ENCODE peak calls at places on chromosomes 16 and 17, in seven cellular contexts. V is epithelial cell of esophagus, Y is ascending aorta, U is AG04450, X is MM.1S, A is breast epithelium, S is GM12864. P is an unnamed sample.
A peak's percentile ranks its signal among the peaks of the same experiment; 100 is the strongest.

GRCh38 chr17:34974179-34974578 is 6.1 kb upstream of the LIG3 start:
- DNase-seq in V (no peak), Y (no peak), U (no peak), X (no peak), A (no peak), S (no peak), P (no peak)

GRCh38 chr17:50414808-50415207 is 11.2 kb upstream of the ACSF2 start:
- DNase-seq in V (no peak), Y (no peak), U (no peak), X (no peak), A (no peak), S (no peak), P (no peak)

GRCh38 chr16:11136600-11136999 is 119.4 kb downstream of the SOCS1 start:
- DNase-seq in V (peak; percentile 10), Y (no peak), U (no peak), X (no peak), A (no peak), S (no peak), P (no peak)

GRCh38 chr17:57989011-57989345 is 924 bp upstream of the VEZF1 start:
- DNase-seq in V (peak; percentile 20), Y (no peak), U (no peak), X (peak; percentile 39), A (no peak), S (no peak), P (no peak)

GRCh38 chr17:67260051-67260987 is 15.3 kb upstream of the HELZ start:
- DNase-seq in V (peak; percentile 57), Y (peak; percentile 67), U (no peak), X (peak; percentile 78), A (no peak), S (no peak), P (peak; percentile 51)

GRCh38 chr17:6413073-6413472 is 21.8 kb downstream of the AIPL1 start:
- DNase-seq in V (peak; percentile 54), Y (no peak), U (no peak), X (peak; percentile 71), A (no peak), S (no peak), P (peak; percentile 10)

GRCh38 chr17:82236142-82236971 is 7.5 kb downstream of the SLC16A3 start:
- DNase-seq in V (peak; percentile 56), Y (no peak), U (no peak), X (peak; percentile 48), A (no peak), S (no peak), P (no peak)

GRCh38 chr16:47143329-47143676 is 442 bp downstream of the NETO2 start:
- DNase-seq in V (peak; percentile 80), Y (peak; percentile 67), U (no peak), X (peak; percentile 79), A (no peak), S (no peak), P (no peak)

GRCh38 chr16:74997042-74997491 is 1.8 kb upstream of the ZNRF1 start:
- DNase-seq in V (peak; percentile 32), Y (peak; percentile 58), U (no peak), X (no peak), A (no peak), S (no peak), P (no peak)

GRCh38 chr17:83014297-83014696 is 65.1 kb upstream of the METRNL start:
- DNase-seq in V (no peak), Y (no peak), U (no peak), X (no peak), A (no peak), S (no peak), P (no peak)

GRCh38 chr16:88558457-88559442 is 11.5 kb upstream of the ZC3H18 start:
- DNase-seq in V (peak; percentile 28), Y (no peak), U (peak; percentile 38), X (no peak), A (peak; percentile 69), S (no peak), P (no peak)

DNA sequence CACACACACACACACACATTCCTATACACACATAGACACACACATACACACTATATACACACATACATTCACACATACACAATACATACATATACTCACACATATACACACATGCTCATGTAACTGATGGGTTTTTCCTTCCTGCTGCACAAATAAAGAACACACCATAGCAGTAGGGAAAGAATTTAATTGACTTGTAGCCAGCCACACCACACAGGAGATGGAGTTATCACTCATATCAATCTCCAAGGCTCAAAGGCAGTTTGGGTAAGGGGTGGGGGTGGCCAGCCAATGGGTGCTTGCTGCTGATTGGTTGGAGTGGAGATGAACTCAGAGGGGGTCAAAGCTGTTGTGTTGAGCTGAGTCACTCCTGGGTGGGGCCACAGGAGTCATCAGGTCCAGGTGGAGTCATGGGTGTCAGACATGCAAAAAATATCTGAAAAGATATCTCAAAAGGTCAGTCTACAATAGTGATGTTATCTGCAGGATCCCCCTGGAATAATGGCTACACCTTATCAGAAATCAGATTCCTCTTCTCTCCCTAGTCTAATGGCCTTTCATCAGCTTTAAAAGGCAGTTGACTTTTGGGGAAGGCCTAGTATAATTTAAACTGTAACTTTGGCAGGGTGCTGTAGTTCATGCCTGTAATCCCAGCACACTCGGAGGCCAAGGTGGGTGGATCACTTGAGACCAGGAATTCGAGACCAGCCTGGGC is 46.1 kb downstream of the WSB1 start:
- DNase-seq in V (peak; percentile 84), Y (no peak), U (no peak), X (no peak), A (no peak), S (no peak), P (no peak)
- TF ChIP-seq CTCF in V (no peak), Y (no peak), U (no peak), X (no peak), A (no peak), S (no peak), P (no peak)

DNA sequence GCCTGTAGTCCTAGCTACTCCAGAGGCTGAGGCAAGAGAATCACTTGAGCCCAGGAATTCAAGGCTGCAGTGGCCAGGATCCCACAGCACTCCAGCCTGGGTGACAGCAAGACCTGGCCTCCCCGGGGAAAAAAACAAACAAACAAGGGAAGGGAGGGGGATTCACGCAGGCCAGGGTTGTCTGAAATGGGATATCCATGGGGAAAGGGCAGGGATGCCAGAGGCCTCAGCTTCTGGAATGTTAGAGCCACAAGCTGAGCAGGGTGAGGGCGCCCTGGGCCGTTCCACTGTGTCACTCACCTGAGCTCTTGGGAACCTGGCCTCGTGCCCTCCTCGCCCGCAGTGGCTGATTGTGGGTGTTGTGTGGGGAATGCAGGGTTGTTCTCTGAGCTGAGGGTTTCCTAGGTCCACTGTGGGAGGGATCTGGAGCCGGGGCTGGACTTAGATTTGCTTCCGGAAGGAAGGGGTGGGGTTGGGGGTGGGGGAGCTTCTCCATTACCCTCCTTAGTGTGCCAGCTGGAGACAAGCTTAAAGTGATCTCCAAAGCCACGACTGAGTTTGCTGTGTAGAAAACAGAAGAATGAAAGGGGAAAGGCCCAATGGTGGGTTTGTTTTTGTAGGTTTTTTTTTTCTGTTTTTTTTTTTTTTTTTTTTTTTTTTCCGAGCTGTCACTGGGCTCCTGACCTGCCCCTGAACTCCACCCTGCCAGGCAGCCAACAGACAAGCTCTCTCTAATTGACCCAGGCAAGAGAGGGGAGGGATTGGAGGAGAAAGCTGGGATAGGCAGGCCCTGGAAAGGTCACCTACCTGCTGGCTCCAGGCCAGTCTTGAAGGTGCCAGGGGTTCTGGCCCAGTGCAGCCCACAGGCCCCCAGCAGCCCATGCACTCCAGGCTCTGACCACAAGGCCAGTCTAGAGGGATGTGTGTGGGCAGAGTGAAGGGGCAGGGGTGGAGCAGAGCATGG is at the start of gene SULT1A1:
- DNase-seq in V (no peak), Y (peak; percentile 77), U (no peak), X (no peak), A (peak; percentile 81), S (no peak), P (no peak)
- H3K4me3 ChIP-seq in V (no peak within 1 kb of the TSS), Y (peak within 1 kb of the TSS; percentile 44), U (peak within 1 kb of the TSS; percentile 29), X (no peak within 1 kb of the TSS), A (peak within 1 kb of the TSS; percentile 31), S (no peak within 1 kb of the TSS), P (no peak within 1 kb of the TSS)

GRCh38 chr16:55323637-55324490 is at the start of gene IRX6:
- DNase-seq in V (peak; percentile 7), Y (no peak), U (no peak), X (no peak), A (no peak), S (no peak), P (peak; percentile 5)
- TF ChIP-seq CTCF in V (peak; percentile 34), Y (no peak), U (no peak), X (no peak), A (peak; percentile 29), S (peak; percentile 31), P (peak; percentile 33)

GRCh38 chr16:85057212-85057889 is 29.8 kb downstream of the KIAA0513 start:
- DNase-seq in V (no peak), Y (no peak), U (no peak), X (no peak), A (no peak), S (no peak), P (no peak)

GRCh38 chr16:85056211-85056748 is 28.7 kb downstream of the KIAA0513 start:
- DNase-seq in V (no peak), Y (no peak), U (no peak), X (no peak), A (no peak), S (no peak), P (no peak)

GRCh38 chr16:85052536-85052935 is 24.9 kb downstream of the KIAA0513 start:
- DNase-seq in V (no peak), Y (no peak), U (no peak), X (no peak), A (no peak), S (no peak), P (no peak)

GRCh38 chr16:85055503-85056210 is 28.1 kb downstream of the KIAA0513 start:
- DNase-seq in V (no peak), Y (peak; percentile 82), U (no peak), X (peak; percentile 42), A (peak; percentile 64), S (peak; percentile 77), P (peak; percentile 5)

GRCh38 chr16:85054948-85055502 is 27.4 kb downstream of the KIAA0513 start:
- DNase-seq in V (no peak), Y (no peak), U (no peak), X (no peak), A (no peak), S (no peak), P (no peak)
- H3K4me3 ChIP-seq in V (no peak overlapping the region), Y (peak overlapping the region; percentile 37), U (peak overlapping the region; percentile 56), X (no peak overlapping the region), A (peak overlapping the region; percentile 7), S (no peak overlapping the region), P (no peak overlapping the region)

GRCh38 chr16:58299757-58300349 is 5.0 kb upstream of the PRSS54 start:
- DNase-seq in V (peak; percentile 21), Y (no peak), U (no peak), X (peak; percentile 59), A (no peak), S (no peak), P (no peak)
- TF ChIP-seq CTCF in V (peak; percentile 49), Y (no peak), U (peak; percentile 53), X (peak; percentile 94), A (no peak), S (peak; percentile 67), P (peak; percentile 63)

DNA sequence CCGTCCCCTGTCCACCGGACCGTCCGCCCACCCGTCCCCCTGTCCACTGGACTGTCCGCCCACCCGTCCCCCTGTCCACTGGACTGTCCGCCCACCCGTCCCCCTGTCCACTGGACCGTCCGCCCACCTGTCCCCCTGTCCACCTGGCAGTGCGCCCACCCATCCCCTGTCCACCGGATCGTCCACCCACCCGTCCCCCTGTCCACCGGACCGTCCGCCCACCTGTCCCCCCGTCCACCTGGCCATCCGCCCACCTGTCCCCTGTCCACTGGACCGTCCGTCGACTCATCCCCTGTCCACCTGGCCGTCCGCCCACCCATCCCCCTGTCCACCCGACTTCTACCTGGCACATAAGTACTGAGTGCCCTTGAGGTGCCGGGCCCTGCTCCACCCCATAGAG is 76.6 kb downstream of the LMF1 start:
- DNase-seq in V (no peak), Y (no peak), U (no peak), X (no peak), A (peak; percentile 65), S (no peak), P (no peak)
- H3K4me3 ChIP-seq in V (no peak overlapping the region), Y (no peak overlapping the region), U (no peak overlapping the region), X (no peak overlapping the region), A (no peak overlapping the region), S (no peak overlapping the region), P (no peak overlapping the region)